ENCODE peak calls at places on chromosomes 6 and 20, in seven cellular contexts. U is CD4-positive, alpha-beta memory T cell; L is spleen; I is adrenal gland; O is neuronal stem cell; P is tibial artery; A is sigmoid colon. C is an unnamed sample.

GRCh38 chr20:59526242-59527225 is 77.8 kb upstream of the PHACTR3 start:
- DNase-seq in I (no peak), L (no peak), U (no peak), P (no peak), O (no peak), A (no peak), C (peak)

GRCh38 chr6:111715321-111715720 is 109.6 kb upstream of the TRAF3IP2 start:
- DNase-seq in O (no peak), P (no peak), U (peak), A (no peak), L (no peak), I (no peak), C (no peak)

GRCh38 chr6:79307321-79308036 is 73.0 kb upstream of the HMGN3 start:
- DNase-seq in L (no peak), O (no peak), U (no peak), A (no peak), P (no peak), I (no peak), C (peak)

GRCh38 chr6:137878810-137879285 is 11.8 kb downstream of the TNFAIP3 start:
- DNase-seq in L (peak), P (no peak), U (no peak), O (peak), I (no peak), A (peak), C (peak)

GRCh38 chr6:10655508-10656055 is 38.8 kb downstream of the C6orf52 start:
- DNase-seq in A (no peak), P (no peak), I (no peak), L (no peak), O (no peak), U (no peak), C (no peak)

GRCh38 chr6:5078121-5078695 is 6.9 kb upstream of the PPP1R3G start:
- DNase-seq in A (no peak), U (no peak), O (no peak), I (no peak), L (no peak), P (no peak), C (no peak)

GRCh38 chr6:154535146-154535545 is 24.7 kb upstream of the CNKSR3 start:
- DNase-seq in O (no peak), A (no peak), P (no peak), U (no peak), I (no peak), L (no peak), C (no peak)

GRCh38 chr6:14074723-14075503 is 42.7 kb upstream of the CD83 start:
- DNase-seq in U (peak), P (no peak), A (no peak), O (no peak), L (no peak), I (peak), C (no peak)

GRCh38 chr6:113879186-113880096 is 22.3 kb downstream of the MARCKS start:
- DNase-seq in L (no peak), A (peak), O (peak), P (no peak), U (no peak), I (peak), C (no peak)

GRCh38 chr20:14451458-14451857 is 114.0 kb upstream of the FLRT3 start:
- DNase-seq in O (no peak), I (no peak), A (no peak), P (no peak), L (no peak), U (no peak), C (no peak)

GRCh38 chr20:62536731-62537401 is 61.1 kb upstream of the GATA5 start:
- DNase-seq in P (peak), U (no peak), I (peak), O (no peak), A (peak), L (no peak), C (no peak)
- H3K27ac ChIP-seq in P (no peak), U (no peak), I (no peak), O (no peak), A (peak), L (no peak), C (no peak)

GRCh38 chr20:57690525-57690924 is 19.3 kb downstream of the PMEPA1 start:
- DNase-seq in A (no peak), L (no peak), P (no peak), U (no peak), O (no peak), I (no peak), C (no peak)
- H3K27ac ChIP-seq in A (no peak), L (no peak), P (peak), U (no peak), O (no peak), I (no peak), C (no peak)

DNA sequence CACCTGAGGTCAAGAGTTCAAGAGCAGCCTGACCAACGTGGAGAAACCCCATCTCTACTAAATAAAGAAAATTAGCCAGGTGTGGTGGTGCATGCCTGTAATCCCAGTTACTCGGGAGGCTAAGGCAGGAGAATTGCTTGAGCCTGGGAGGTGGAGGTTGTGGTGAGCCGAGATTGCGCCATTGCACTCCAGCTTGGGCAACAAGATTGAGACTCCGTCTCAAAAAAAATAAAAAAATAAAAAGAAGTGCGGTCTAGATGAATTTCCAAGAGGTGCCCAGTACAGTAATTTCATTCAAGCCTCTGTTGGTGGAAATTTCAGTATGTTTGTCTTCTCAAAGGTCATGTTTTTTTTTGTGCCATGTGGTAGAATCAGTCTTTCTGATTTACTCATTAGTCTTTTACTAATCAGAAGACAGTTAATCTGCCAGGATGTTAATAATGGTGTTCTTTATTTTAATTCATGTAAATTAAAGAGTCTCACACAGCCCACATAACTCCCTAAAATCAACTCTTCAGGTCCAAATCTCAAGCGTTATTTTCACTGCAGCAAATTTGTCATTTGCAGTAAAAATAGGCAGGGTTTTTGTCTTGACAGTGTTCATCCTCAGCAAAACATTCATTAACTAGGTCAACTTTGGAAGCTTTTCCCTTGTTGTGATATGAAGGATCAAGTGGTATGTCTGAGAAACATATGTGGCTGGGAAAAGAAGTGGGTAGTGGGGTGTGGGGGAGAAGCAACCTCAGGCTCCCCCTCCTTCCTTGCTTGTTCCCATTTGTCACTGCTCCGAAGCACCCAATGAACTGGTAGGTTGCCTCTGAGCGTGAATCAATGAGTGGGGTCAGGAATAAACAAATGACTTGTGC is 13.3 kb downstream of the TP53INP2 start:
- DNase-seq in I (no peak), O (no peak), A (no peak), L (no peak), P (no peak), U (no peak), C (no peak)
- H3K27ac ChIP-seq in I (no peak), O (no peak), A (no peak), L (no peak), P (no peak), U (no peak), C (no peak)

GRCh38 chr6:30227242-30227722 is 14.1 kb upstream of the TRIM26 start:
- DNase-seq in O (no peak), I (no peak), U (no peak), L (no peak), P (no peak), A (no peak), C (no peak)

GRCh38 chr6:30227763-30228487 is 14.7 kb upstream of the TRIM26 start:
- DNase-seq in I (no peak), O (no peak), U (peak), A (no peak), P (no peak), L (no peak), C (no peak)

GRCh38 chr6:30219244-30219643 is 6.0 kb upstream of the TRIM26 start:
- DNase-seq in A (no peak), I (peak), O (no peak), U (peak), P (no peak), L (no peak), C (no peak)

DNA sequence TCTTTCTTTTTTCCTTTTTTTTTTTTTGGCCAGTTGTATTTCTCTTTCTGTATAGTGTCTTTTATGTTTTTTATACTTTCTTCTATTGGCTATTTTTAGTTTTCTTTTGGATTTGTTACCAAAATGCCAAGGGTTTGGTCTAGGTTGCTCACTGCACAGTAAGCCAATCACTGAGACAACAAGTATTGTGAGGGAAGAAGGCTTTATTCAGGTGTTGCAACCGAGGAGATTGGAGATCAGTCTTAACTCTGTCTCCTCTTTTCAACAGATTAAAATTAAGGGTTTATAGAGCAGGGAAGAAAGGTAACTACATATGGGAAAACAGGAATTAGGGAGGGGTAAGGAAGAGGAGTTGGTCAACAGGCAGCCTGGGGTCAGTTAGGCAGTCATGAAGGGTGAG is 10.1 kb upstream of the TRIM26 start:
- DNase-seq in U (no peak), I (no peak), P (no peak), L (no peak), A (no peak), O (no peak), C (no peak)
- H3K27ac ChIP-seq in U (no peak), I (no peak), P (no peak), L (no peak), A (no peak), O (no peak), C (no peak)

GRCh38 chr6:80329496-80329895 is 223.0 kb downstream of the BCKDHB start:
- DNase-seq in U (no peak), O (peak), A (no peak), L (no peak), I (no peak), P (no peak), C (no peak)
- H3K27ac ChIP-seq in U (no peak), O (peak), A (no peak), L (no peak), I (no peak), P (no peak), C (no peak)

DNA sequence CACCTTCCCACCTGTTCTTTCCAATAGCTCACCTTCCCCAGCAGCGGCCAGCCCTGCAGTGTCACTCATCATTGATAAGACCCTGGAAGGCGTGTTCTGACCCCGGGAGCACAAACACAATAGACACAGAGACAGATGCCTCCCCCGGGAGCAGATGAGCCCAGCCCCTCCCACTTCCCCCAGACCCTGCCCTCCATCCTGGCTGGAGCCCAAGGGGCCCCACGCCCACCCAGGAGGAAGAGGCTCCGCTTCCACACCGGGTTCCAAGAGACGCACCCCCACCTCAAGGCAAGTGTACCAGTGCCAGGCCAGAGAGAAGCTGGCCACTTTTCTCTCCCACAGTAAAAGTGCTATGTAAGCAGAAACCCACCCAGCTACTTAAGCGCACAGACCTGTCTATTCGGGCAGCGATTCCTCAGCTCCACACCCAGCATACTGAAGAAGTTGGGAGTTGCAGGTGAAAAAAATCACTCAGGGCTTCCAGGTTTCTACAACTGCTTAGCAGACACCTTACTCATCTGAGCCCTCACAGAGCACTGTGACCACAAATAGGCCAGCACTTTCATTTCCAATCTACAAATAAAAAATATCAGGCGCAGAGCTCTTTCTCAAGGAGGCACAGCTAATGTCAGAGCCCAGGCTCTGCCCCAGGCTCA is 93.4 kb upstream of the NXT1 start:
- DNase-seq in A (no peak), I (peak), L (no peak), P (no peak), O (no peak), U (no peak), C (no peak)
- H3K27ac ChIP-seq in A (peak), I (no peak), L (no peak), P (peak), O (no peak), U (no peak), C (peak)

GRCh38 chr6:21104288-21104687 is 489.3 kb upstream of the SOX4 start:
- DNase-seq in I (no peak), U (no peak), O (no peak), L (no peak), P (no peak), A (no peak), C (no peak)

GRCh38 chr6:21110684-21111398 is 482.7 kb upstream of the SOX4 start:
- DNase-seq in U (no peak), P (no peak), A (no peak), L (no peak), I (no peak), O (no peak), C (no peak)

GRCh38 chr6:21107796-21108195 is 485.8 kb upstream of the SOX4 start:
- DNase-seq in I (no peak), O (no peak), A (no peak), L (no peak), P (no peak), U (no peak), C (no peak)

GRCh38 chr6:21111399-21111725 is 482.2 kb upstream of the SOX4 start:
- DNase-seq in L (no peak), U (no peak), O (no peak), P (no peak), I (no peak), A (no peak), C (no peak)

DNA sequence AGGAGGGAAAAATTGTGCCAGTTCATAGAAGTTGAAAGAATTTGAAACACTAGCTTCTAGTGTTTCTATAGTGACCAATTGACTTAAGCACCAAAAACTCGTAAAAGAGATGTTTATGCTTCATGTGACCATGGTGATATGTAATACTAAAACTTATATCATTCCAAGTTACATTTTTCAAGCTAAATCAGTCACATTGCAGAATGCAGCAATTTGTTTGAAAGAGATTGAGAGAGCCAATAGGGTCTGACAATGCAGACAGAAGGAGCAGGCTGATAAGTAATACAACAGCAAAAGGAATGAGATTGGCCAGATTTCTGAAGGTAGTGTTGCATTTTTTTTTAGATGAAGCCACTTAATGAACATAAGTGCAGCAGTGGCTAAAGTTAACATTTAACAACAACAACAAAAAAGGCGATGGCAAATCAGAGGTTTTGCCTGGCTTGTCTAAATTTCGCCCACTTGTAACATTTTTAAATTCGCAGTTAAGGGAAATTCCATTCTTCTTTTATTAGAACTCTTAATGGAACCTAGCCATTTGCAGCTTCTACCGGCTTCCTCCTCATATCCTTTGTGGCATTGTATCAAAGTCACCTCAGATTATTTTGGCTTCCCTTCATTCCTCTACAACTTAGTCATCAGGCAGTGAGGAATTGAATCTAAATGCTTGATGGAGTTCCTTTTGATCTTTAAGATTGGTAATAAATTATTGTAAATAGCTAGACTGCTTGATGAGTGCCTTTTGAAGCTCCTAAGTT is 484.0 kb upstream of the SOX4 start:
- DNase-seq in P (no peak), L (no peak), O (no peak), A (no peak), U (no peak), I (no peak), C (no peak)
- H3K27ac ChIP-seq in P (no peak), L (no peak), O (no peak), A (no peak), U (no peak), I (no peak), C (no peak)

GRCh38 chr6:2942916-2943563 is 28.3 kb downstream of the SERPINB6 start:
- DNase-seq in U (peak), I (no peak), P (no peak), A (no peak), L (peak), O (no peak), C (no peak)
- H3K27ac ChIP-seq in U (no peak), I (no peak), P (no peak), A (peak), L (peak), O (no peak), C (no peak)